ENCODE peak calls at places on chromosomes 13 and 19, in four cellular contexts. V is GM23338, G is heart right ventricle, H is activated B cell treated with CpG ODN at 0.5 μM for 24 hours. Y is an unnamed sample.

GRCh38 chr13:39952244-39953233 is 297.1 kb downstream of the COG6 start:
- DNase-seq in V (peak), G (peak), H (no peak), Y (no peak)

GRCh38 chr13:98298599-98298998 is 121.5 kb upstream of the RNF113B start:
- DNase-seq in V (no peak), G (no peak), H (no peak), Y (no peak)

GRCh38 chr13:113853518-113854237 is 10.2 kb downstream of the GAS6 start:
- DNase-seq in V (no peak), G (peak), H (no peak), Y (peak)

GRCh38 chr19:32767951-32768679 is 48.5 kb downstream of the TDRD12 start:
- DNase-seq in V (no peak), G (no peak), H (no peak), Y (no peak)

GRCh38 chr19:17078920-17079709 is 3.5 kb downstream of the MYO9B start:
- DNase-seq in V (no peak), G (no peak), H (no peak), Y (no peak)

GRCh38 chr19:12872255-12872654 is 9.0 kb downstream of the DNASE2 start:
- DNase-seq in V (peak), G (no peak), H (no peak), Y (no peak)

GRCh38 chr19:42132851-42133528 is 744 bp upstream of the POU2F2 start:
- DNase-seq in V (peak), G (peak), H (peak), Y (peak)

GRCh38 chr19:14023404-14024235 is 4.3 kb upstream of the RLN3 start:
- DNase-seq in V (peak), G (peak), H (no peak), Y (no peak)

GRCh38 chr13:113042456-113042855 is 63.1 kb upstream of the F7 start:
- DNase-seq in V (no peak), G (no peak), H (no peak), Y (no peak)

GRCh38 chr13:112674412-112675383 is 15.1 kb upstream of the ATP11A start:
- DNase-seq in V (no peak), G (no peak), H (no peak), Y (no peak)

GRCh38 chr19:43526884-43527859 is at the start of gene ETHE1:
- DNase-seq in V (peak), G (peak), H (peak), Y (peak)
- TF ChIP-seq CTCF in V (no peak), G (no peak), H (no peak), Y (no peak)

GRCh38 chr13:70723732-70724131 is 615.5 kb upstream of the KLHL1 start:
- DNase-seq in V (no peak), G (no peak), H (no peak), Y (no peak)
- TF ChIP-seq CTCF in V (peak), G (no peak), H (no peak), Y (no peak)

GRCh38 chr19:19033426-19034203 is at the start of the genes ARMC6 and SUGP2:
- DNase-seq in V (peak), G (peak), H (peak), Y (peak)
- TF ChIP-seq CTCF in V (no peak), G (no peak), H (no peak), Y (no peak)

GRCh38 chr19:15782211-15782610 is 5.2 kb upstream of the OR10H5 start:
- DNase-seq in V (no peak), G (no peak), H (no peak), Y (no peak)

GRCh38 chr19:15781659-15782058 is 5.8 kb upstream of the OR10H5 start:
- DNase-seq in V (no peak), G (no peak), H (no peak), Y (no peak)

GRCh38 chr19:15780595-15781418 is 6.7 kb upstream of the OR10H5 start:
- DNase-seq in V (no peak), G (no peak), H (no peak), Y (no peak)

GRCh38 chr19:15776991-15777787 is 10.3 kb upstream of the OR10H5 start:
- DNase-seq in V (no peak), G (no peak), H (no peak), Y (no peak)

GRCh38 chr19:15779756-15780476 is 7.5 kb upstream of the OR10H5 start:
- DNase-seq in V (no peak), G (peak), H (no peak), Y (no peak)
- TF ChIP-seq CTCF in V (no peak), G (no peak), H (no peak), Y (no peak)